ENCODE peak calls at places on chromosomes 2 and 18, in four cellular contexts. One of them, this sample, is unnamed.

GRCh38 chr2:76444732-76445131 is 734.0 kb upstream of the GCFC2 start:
- DNase-seq in iPS-NIHi11: no peak
- DNase-seq in activated T-cell treated with anti-CD3 and anti-CD28 coated beads for 48 hours: no peak
- DNase-seq in lung microvascular endothelial cell: no peak
- DNase-seq in this sample: no peak

GRCh38 chr18:8657873-8658521 is 47.4 kb upstream of the MTCL1 start:
- DNase-seq in lung microvascular endothelial cell: no peak
- DNase-seq in activated T-cell treated with anti-CD3 and anti-CD28 coated beads for 48 hours: no peak
- DNase-seq in iPS-NIHi11: peak
- DNase-seq in this sample: peak

GRCh38 chr2:230012242-230012884 is 56.4 kb downstream of the SLC16A14 start:
- DNase-seq in activated T-cell treated with anti-CD3 and anti-CD28 coated beads for 48 hours: no peak
- DNase-seq in lung microvascular endothelial cell: no peak
- DNase-seq in iPS-NIHi11: no peak
- DNase-seq in this sample: no peak

GRCh38 chr2:20599861-20600461 is 50.9 kb downstream of the HS1BP3 start:
- DNase-seq in lung microvascular endothelial cell: no peak
- DNase-seq in activated T-cell treated with anti-CD3 and anti-CD28 coated beads for 48 hours: no peak
- DNase-seq in iPS-NIHi11: no peak
- DNase-seq in this sample: peak

GRCh38 chr18:51446571-51447210 is 249.2 kb upstream of the MEX3C start:
- DNase-seq in activated T-cell treated with anti-CD3 and anti-CD28 coated beads for 48 hours: no peak
- DNase-seq in iPS-NIHi11: no peak
- DNase-seq in lung microvascular endothelial cell: no peak
- DNase-seq in this sample: no peak

GRCh38 chr2:37916512-37917082 is 8.5 kb upstream of the RMDN2 start:
- DNase-seq in lung microvascular endothelial cell: peak
- DNase-seq in iPS-NIHi11: peak
- DNase-seq in activated T-cell treated with anti-CD3 and anti-CD28 coated beads for 48 hours: no peak
- DNase-seq in this sample: no peak

GRCh38 chr18:63162271-63163014 is 157.1 kb downstream of the BCL2 start:
- DNase-seq in activated T-cell treated with anti-CD3 and anti-CD28 coated beads for 48 hours: no peak
- DNase-seq in lung microvascular endothelial cell: no peak
- DNase-seq in iPS-NIHi11: no peak
- DNase-seq in this sample: no peak

GRCh38 chr2:144679942-144680341 is 160.0 kb upstream of the ZEB2 start:
- DNase-seq in activated T-cell treated with anti-CD3 and anti-CD28 coated beads for 48 hours: no peak
- DNase-seq in lung microvascular endothelial cell: no peak
- DNase-seq in iPS-NIHi11: no peak
- DNase-seq in this sample: no peak

GRCh38 chr18:46910856-46911255 is 6.5 kb downstream of the PIAS2 start:
- DNase-seq in lung microvascular endothelial cell: no peak
- DNase-seq in activated T-cell treated with anti-CD3 and anti-CD28 coated beads for 48 hours: no peak
- DNase-seq in iPS-NIHi11: no peak
- DNase-seq in this sample: no peak

GRCh38 chr2:95297088-95297487 is at the start of gene KCNIP3:
- DNase-seq in lung microvascular endothelial cell: no peak
- DNase-seq in iPS-NIHi11: peak
- DNase-seq in activated T-cell treated with anti-CD3 and anti-CD28 coated beads for 48 hours: no peak
- DNase-seq in this sample: peak

GRCh38 chr2:150688016-150688415 is 200.5 kb upstream of the RND3 start:
- DNase-seq in lung microvascular endothelial cell: no peak
- DNase-seq in activated T-cell treated with anti-CD3 and anti-CD28 coated beads for 48 hours: no peak
- DNase-seq in iPS-NIHi11: no peak
- DNase-seq in this sample: no peak

This sample was measured in endodermal cell.